ENCODE peak calls at places on chromosomes 11 and 22, in four cellular contexts. X is GM12878, L is HCT116, P is K562. N is an unnamed sample.

GRCh38 chr11:85759915-85760314 is 51.0 kb downstream of the SYTL2 start:
- DNase-seq in X (no peak), L (peak), P (no peak), N (no peak)

GRCh38 chr22:36640106-36640672 is 63.4 kb downstream of the CACNG2 start:
- DNase-seq in X (no peak), L (no peak), P (no peak), N (no peak)

GRCh38 chr22:49156662-49157285 is 670.9 kb downstream of the BRD1 start:
- DNase-seq in X (no peak), L (no peak), P (no peak), N (no peak)

GRCh38 chr11:118435233-118435892 is 929 bp upstream of the KMT2A start:
- DNase-seq in X (no peak), L (peak), P (peak), N (peak)

GRCh38 chr11:123145220-123145619 is 49.8 kb downstream of the CLMP start:
- DNase-seq in X (no peak), L (peak), P (no peak), N (peak)

GRCh38 chr22:20319041-20319744 is 667 bp downstream of the DGCR6L start:
- DNase-seq in X (no peak), L (no peak), P (peak), N (no peak)

GRCh38 chr11:128653828-128654231 is 40.0 kb upstream of the FLI1 start:
- DNase-seq in X (no peak), L (no peak), P (no peak), N (peak)

GRCh38 chr11:7256943-7257342 is 5.2 kb downstream of the SYT9 start:
- DNase-seq in X (no peak), L (no peak), P (no peak), N (no peak)

GRCh38 chr11:117259417-117259816 is 26.9 kb downstream of the RNF214 start:
- DNase-seq in X (no peak), L (no peak), P (no peak), N (no peak)

GRCh38 chr22:46060292-46061123 is 83.5 kb upstream of the WNT7B start:
- DNase-seq in X (no peak), L (no peak), P (no peak), N (no peak)

GRCh38 chr22:45585946-45586540 is 83.4 kb downstream of the FBLN1 start:
- DNase-seq in X (no peak), L (no peak), P (no peak), N (no peak)

GRCh38 chr11:78038697-78039313 is 15.7 kb upstream of the KCTD14 start:
- DNase-seq in X (no peak), L (no peak), P (no peak), N (no peak)

GRCh38 chr11:110529043-110529442 is 99.3 kb downstream of the FDX1 start:
- DNase-seq in X (no peak), L (peak), P (peak), N (peak)

GRCh38 chr11:110524227-110524626 is 94.5 kb downstream of the FDX1 start:
- DNase-seq in X (no peak), L (no peak), P (peak), N (no peak)

GRCh38 chr11:110527146-110527545 is 97.4 kb downstream of the FDX1 start:
- DNase-seq in X (no peak), L (no peak), P (no peak), N (no peak)

GRCh38 chr11:110526323-110526722 is 96.6 kb downstream of the FDX1 start:
- DNase-seq in X (peak), L (no peak), P (peak), N (no peak)

GRCh38 chr11:110525883-110526282 is 96.1 kb downstream of the FDX1 start:
- DNase-seq in X (peak), L (no peak), P (peak), N (no peak)
- TF ChIP-seq JUND in X (no peak), L (no peak), P (no peak), N (no peak)

GRCh38 chr11:65395961-65396530 is 9.6 kb downstream of the FRMD8 start:
- DNase-seq in X (no peak), L (no peak), P (no peak), N (no peak)

GRCh38 chr11:65394125-65394536 is 7.7 kb downstream of the FRMD8 start:
- DNase-seq in X (no peak), L (no peak), P (no peak), N (no peak)

GRCh38 chr11:65392186-65392829 is 5.9 kb downstream of the FRMD8 start:
- DNase-seq in X (no peak), L (no peak), P (no peak), N (no peak)

GRCh38 chr11:65392899-65393298 is 6.5 kb downstream of the FRMD8 start:
- DNase-seq in X (no peak), L (no peak), P (no peak), N (no peak)

GRCh38 chr11:65393513-65394079 is 7.2 kb downstream of the FRMD8 start:
- DNase-seq in X (no peak), L (no peak), P (no peak), N (no peak)
- TF ChIP-seq JUND in X (no peak), L (no peak), P (no peak), N (no peak)

GRCh38 chr22:23670378-23671295 is 20.2 kb upstream of the RGL4 start:
- DNase-seq in X (no peak), L (no peak), P (no peak), N (no peak)
- TF ChIP-seq JUND in X (no peak), L (no peak), P (no peak), N (no peak)

DNA sequence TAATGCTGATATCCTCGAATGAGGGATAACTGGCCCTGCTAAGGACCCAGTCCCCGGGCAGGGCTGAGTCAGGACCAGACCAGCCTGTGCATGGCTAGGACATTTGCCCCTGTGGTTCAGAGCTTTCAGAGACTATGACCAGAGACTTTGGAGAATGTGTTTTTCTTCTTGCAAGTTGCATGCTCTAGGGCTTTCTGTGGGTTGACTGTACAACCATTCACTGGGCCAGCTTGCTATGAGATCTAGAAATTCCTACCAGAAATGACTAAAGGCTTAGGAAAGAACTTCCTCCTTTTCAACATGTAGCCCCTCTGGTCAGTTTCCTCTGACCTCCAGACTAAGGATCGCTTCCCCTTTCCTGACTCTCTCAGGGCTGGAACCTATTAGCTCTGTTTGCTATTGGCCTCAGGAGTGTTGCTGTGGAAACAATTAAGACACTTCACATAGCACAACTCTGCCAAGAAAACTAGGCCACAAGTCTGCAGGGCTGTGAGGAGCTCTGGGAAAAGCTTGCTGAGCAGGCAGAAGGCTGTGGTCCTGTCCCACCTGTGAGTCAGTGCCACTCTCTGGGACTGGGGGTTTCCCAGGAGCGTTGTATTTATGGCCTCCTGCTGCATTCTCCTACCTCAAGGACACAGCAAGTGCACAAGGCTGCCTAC is 10.7 kb downstream of the CRY2 start:
- DNase-seq in X (no peak), L (no peak), P (no peak), N (no peak)
- TF ChIP-seq JUND in X (no peak), L (no peak), P (no peak), N (no peak)